ENCODE peak calls at places on chromosomes 7 and 10, in ten cellular contexts. K is stimulated activated CD4-positive, alpha-beta T cell treated with anti-CD3 and anti-CD28 coated beads, Interleukin-15, amount 100 ng/mL, for 24 hours; H is T-helper 9 cell; V is fibroblast of villous mesenchyme; E is GM03348; B is activated naive CD8-positive, alpha-beta T cell treated with anti-CD3 and anti-CD28 coated beads, Interleukin-2, amount 50 U/mL, for 24 hours; N is fibroblast of the conjunctiva; X is stimulated activated naive CD8-positive, alpha-beta T cell treated with anti-CD3 and anti-CD28 coated beads, Interleukin-15, Interleukin-2, amounts not matched to agents 100 U/mL and 50 U/mL, for 24 hours; S is IMR-90; I is astrocyte of the spinal cord. A is an unnamed sample.

GRCh38 chr10:18738835-18739234 is 79.6 kb downstream of the ARL5B start:
- DNase-seq in N (no peak), X (no peak), K (no peak), I (peak), B (no peak), E (peak), V (peak), S (peak), H (no peak), A (no peak)

GRCh38 chr7:101565601-101566209 is 63.4 kb downstream of the MYL10 start:
- DNase-seq in E (no peak), N (no peak), K (no peak), S (no peak), V (no peak), X (no peak), H (no peak), B (no peak), I (no peak), A (no peak)

GRCh38 chr10:96971324-96971723 is 139.2 kb downstream of the LCOR start:
- DNase-seq in I (no peak), X (no peak), S (no peak), H (no peak), N (no peak), K (no peak), V (no peak), B (no peak), E (no peak), A (no peak)

GRCh38 chr10:13631594-13631993 is 44.8 kb downstream of the PRPF18 start:
- DNase-seq in N (no peak), X (no peak), E (no peak), I (no peak), B (no peak), H (no peak), S (no peak), V (no peak), K (no peak), A (no peak)

GRCh38 chr10:101047961-101048892 is 13.6 kb upstream of the KAZALD1 start:
- DNase-seq in V (no peak), X (no peak), N (no peak), S (no peak), I (no peak), E (no peak), B (no peak), H (no peak), K (no peak), A (no peak)

GRCh38 chr7:108322899-108323298 is 133.3 kb downstream of the NRCAM start:
- DNase-seq in K (no peak), E (no peak), H (no peak), V (no peak), S (no peak), I (no peak), X (no peak), B (no peak), N (no peak), A (no peak)

GRCh38 chr10:47045331-47045861 is 134.2 kb downstream of the PTPN20 start:
- DNase-seq in I (no peak), B (no peak), S (no peak), V (no peak), H (no peak), X (no peak), N (no peak), K (no peak), E (no peak), A (no peak)

GRCh38 chr10:73991846-73992245 is 6.1 kb upstream of the VCL start:
- DNase-seq in I (no peak), N (no peak), K (peak), H (peak), V (no peak), E (no peak), X (peak), S (no peak), B (peak), A (no peak)

GRCh38 chr7:116218051-116218645 is 7.8 kb downstream of the TES start:
- DNase-seq in I (peak), V (peak), H (no peak), S (peak), K (no peak), N (no peak), B (no peak), X (no peak), E (no peak), A (peak)

GRCh38 chr7:100606313-100606712 is 4.2 kb downstream of the PCOLCE start:
- DNase-seq in V (no peak), K (no peak), I (no peak), N (no peak), X (no peak), S (no peak), E (no peak), B (no peak), H (no peak), A (no peak)

GRCh38 chr7:47225387-47226170 is 356.3 kb downstream of the TNS3 start:
- DNase-seq in S (no peak), X (no peak), K (no peak), H (no peak), E (peak), N (no peak), I (no peak), V (peak), B (no peak), A (peak)

GRCh38 chr7:117157121-117157870 is 165.6 kb downstream of the WNT2 start:
- DNase-seq in E (peak), S (peak), H (no peak), K (no peak), V (peak), B (no peak), X (no peak), N (peak), I (peak), A (peak)

GRCh38 chr7:14835399-14835798 is 67.2 kb downstream of the DGKB start:
- DNase-seq in B (no peak), N (no peak), I (no peak), V (no peak), H (no peak), E (no peak), K (no peak), S (no peak), X (no peak), A (no peak)

GRCh38 chr10:96600337-96600736 is 13.5 kb upstream of the TM9SF3 start:
- DNase-seq in K (no peak), X (no peak), V (no peak), H (no peak), E (no peak), B (no peak), I (no peak), N (no peak), S (no peak), A (no peak)

GRCh38 chr10:55497893-55498499 is 697.0 kb upstream of the PCDH15 start:
- DNase-seq in S (no peak), V (no peak), N (no peak), H (no peak), K (no peak), X (no peak), I (no peak), E (no peak), B (no peak), A (no peak)

GRCh38 chr10:119177708-119178370 is 773 bp downstream of the PRDX3 start:
- DNase-seq in E (no peak), H (no peak), N (no peak), S (no peak), B (peak), K (peak), I (no peak), X (peak), V (peak), A (no peak)

GRCh38 chr7:8423057-8423456 is 10.4 kb upstream of the NXPH1 start:
- DNase-seq in B (no peak), N (no peak), V (no peak), K (no peak), X (no peak), H (no peak), E (no peak), S (no peak), I (no peak), A (no peak)

GRCh38 chr10:14407567-14407966 is 76.8 kb upstream of the FRMD4A start:
- DNase-seq in I (peak), N (no peak), E (no peak), V (no peak), X (no peak), K (no peak), H (no peak), B (no peak), S (no peak), A (no peak)

GRCh38 chr7:16460789-16461465 is 4.6 kb downstream of the SOSTDC1 start:
- DNase-seq in B (no peak), S (no peak), V (no peak), N (peak), H (no peak), E (no peak), I (no peak), X (no peak), K (no peak), A (no peak)

GRCh38 chr10:67884842-67885680 is 605 bp downstream of the SIRT1 start:
- DNase-seq in E (peak), N (peak), I (peak), X (peak), S (peak), K (peak), V (peak), B (peak), H (peak), A (peak)